ENCODE peak calls at places on chromosomes 4 and X, in eight cellular contexts. One of them, this sample, is unnamed. For H3K4me1, the result is how much of the 10 kb centered on the place peaks cover.

GRCh38 chr4:93743638-93744037 is 84.9 kb upstream of the ATOH1 start:
- DNase-seq in IMR-90: no peak
- DNase-seq in neural progenitor cell: no peak
- DNase-seq in astrocyte: no peak
- DNase-seq in esophagus squamous epithelium: no peak
- DNase-seq in fibroblast of lung: no peak
- DNase-seq in CD8-positive, alpha-beta T cell: no peak
- DNase-seq in CD4-positive, alpha-beta memory T cell: no peak
- DNase-seq in this sample: no peak

GRCh38 chr4:147747787-147748454 is 16.0 kb downstream of the ARHGAP10 start:
- DNase-seq in esophagus squamous epithelium: no peak
- DNase-seq in CD8-positive, alpha-beta T cell: no peak
- DNase-seq in CD4-positive, alpha-beta memory T cell: no peak
- DNase-seq in neural progenitor cell: no peak
- DNase-seq in IMR-90: no peak
- DNase-seq in astrocyte: no peak
- DNase-seq in fibroblast of lung: no peak
- DNase-seq in this sample: no peak

GRCh38 chrX:31679861-31680260 is 608.0 kb upstream of the FTHL17 start:
- DNase-seq in esophagus squamous epithelium: no peak
- DNase-seq in neural progenitor cell: no peak
- DNase-seq in CD4-positive, alpha-beta memory T cell: no peak
- DNase-seq in IMR-90: no peak
- DNase-seq in astrocyte: no peak
- DNase-seq in CD8-positive, alpha-beta T cell: no peak
- DNase-seq in fibroblast of lung: no peak
- DNase-seq in this sample: no peak

GRCh38 chr4:145530662-145531061 is 49.0 kb downstream of the SMAD1 start:
- DNase-seq in IMR-90: no peak
- DNase-seq in CD8-positive, alpha-beta T cell: no peak
- DNase-seq in CD4-positive, alpha-beta memory T cell: no peak
- DNase-seq in fibroblast of lung: no peak
- DNase-seq in astrocyte: no peak
- DNase-seq in esophagus squamous epithelium: no peak
- DNase-seq in neural progenitor cell: no peak
- DNase-seq in this sample: no peak

GRCh38 chr4:176277162-176277904 is 8.3 kb upstream of the ASB5 start:
- DNase-seq in esophagus squamous epithelium: no peak
- DNase-seq in CD4-positive, alpha-beta memory T cell: no peak
- DNase-seq in IMR-90: peak
- DNase-seq in astrocyte: peak
- DNase-seq in CD8-positive, alpha-beta T cell: no peak
- DNase-seq in fibroblast of lung: peak
- DNase-seq in neural progenitor cell: peak
- DNase-seq in this sample: peak

GRCh38 chrX:13898084-13898483 is 81.2 kb upstream of the GPM6B start:
- DNase-seq in fibroblast of lung: no peak
- DNase-seq in CD8-positive, alpha-beta T cell: no peak
- DNase-seq in esophagus squamous epithelium: no peak
- DNase-seq in astrocyte: no peak
- DNase-seq in CD4-positive, alpha-beta memory T cell: no peak
- DNase-seq in IMR-90: peak
- DNase-seq in neural progenitor cell: peak
- DNase-seq in this sample: no peak

GRCh38 chrX:134622056-134622812 is 36.0 kb downstream of the PLAC1 start:
- DNase-seq in CD8-positive, alpha-beta T cell: no peak
- DNase-seq in esophagus squamous epithelium: no peak
- DNase-seq in CD4-positive, alpha-beta memory T cell: no peak
- DNase-seq in fibroblast of lung: peak
- DNase-seq in neural progenitor cell: no peak
- DNase-seq in astrocyte: peak
- DNase-seq in IMR-90: peak
- DNase-seq in this sample: no peak

GRCh38 chr4:182227611-182228010 is 15.6 kb upstream of the TENM3 start:
- DNase-seq in neural progenitor cell: no peak
- DNase-seq in CD8-positive, alpha-beta T cell: no peak
- DNase-seq in IMR-90: no peak
- DNase-seq in esophagus squamous epithelium: no peak
- DNase-seq in CD4-positive, alpha-beta memory T cell: no peak
- DNase-seq in fibroblast of lung: no peak
- DNase-seq in astrocyte: no peak
- DNase-seq in this sample: no peak

GRCh38 chr4:101271516-101271915 is 75.8 kb downstream of the PPP3CA start:
- DNase-seq in neural progenitor cell: no peak
- DNase-seq in fibroblast of lung: peak
- DNase-seq in esophagus squamous epithelium: no peak
- DNase-seq in CD4-positive, alpha-beta memory T cell: no peak
- DNase-seq in astrocyte: no peak
- DNase-seq in CD8-positive, alpha-beta T cell: no peak
- DNase-seq in IMR-90: peak
- DNase-seq in this sample: no peak

GRCh38 chrX:105190252-105190853 is 30.1 kb downstream of the TEX13A start:
- DNase-seq in neural progenitor cell: peak
- DNase-seq in CD8-positive, alpha-beta T cell: no peak
- DNase-seq in CD4-positive, alpha-beta memory T cell: peak
- DNase-seq in IMR-90: peak
- DNase-seq in astrocyte: peak
- DNase-seq in esophagus squamous epithelium: no peak
- DNase-seq in fibroblast of lung: no peak
- DNase-seq in this sample: no peak

GRCh38 chr4:2578106-2578505 is 41.7 kb downstream of the FAM193A start:
- DNase-seq in CD8-positive, alpha-beta T cell: no peak
- DNase-seq in esophagus squamous epithelium: no peak
- DNase-seq in CD4-positive, alpha-beta memory T cell: no peak
- DNase-seq in astrocyte: no peak
- DNase-seq in fibroblast of lung: no peak
- DNase-seq in neural progenitor cell: no peak
- DNase-seq in IMR-90: no peak
- DNase-seq in this sample: no peak
- H3K4me1 ChIP-seq in CD8-positive, alpha-beta T cell: under half
- H3K4me1 ChIP-seq in esophagus squamous epithelium: under half
- H3K4me1 ChIP-seq in CD4-positive, alpha-beta memory T cell: under half
- H3K4me1 ChIP-seq in astrocyte: under half
- H3K4me1 ChIP-seq in fibroblast of lung: under half
- H3K4me1 ChIP-seq in neural progenitor cell: under half
- H3K4me1 ChIP-seq in IMR-90: under half
- H3K4me1 ChIP-seq in this sample: under half

DNA sequence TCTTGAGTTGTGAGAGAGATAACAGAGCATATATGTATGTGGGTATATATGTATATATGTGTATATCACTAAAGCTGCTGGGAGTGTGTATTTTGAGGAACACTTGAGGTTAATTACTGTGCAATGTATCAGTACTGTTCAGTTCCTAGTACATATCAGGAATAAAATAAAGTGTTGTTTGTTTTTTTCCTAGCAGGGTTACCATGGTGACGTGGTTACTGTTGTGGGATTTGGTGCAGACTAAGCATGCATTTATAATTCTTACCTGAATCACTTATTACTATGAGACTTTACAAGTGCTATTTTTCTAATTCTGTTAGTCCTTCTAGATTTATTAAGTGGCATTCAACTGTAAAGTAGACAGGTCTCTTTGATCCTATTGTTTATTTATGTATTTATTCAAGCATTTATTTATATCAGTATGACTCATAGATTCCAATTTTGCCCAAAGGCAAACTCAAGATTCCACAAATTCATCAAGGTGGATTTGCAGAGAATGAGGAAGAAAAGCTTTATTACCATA is 26.9 kb upstream of the BEX4 start:
- DNase-seq in neural progenitor cell: no peak
- DNase-seq in esophagus squamous epithelium: no peak
- DNase-seq in fibroblast of lung: peak
- DNase-seq in CD4-positive, alpha-beta memory T cell: no peak
- DNase-seq in CD8-positive, alpha-beta T cell: no peak
- DNase-seq in astrocyte: peak
- DNase-seq in IMR-90: no peak
- DNase-seq in this sample: no peak
- H3K4me1 ChIP-seq in neural progenitor cell: under half
- H3K4me1 ChIP-seq in esophagus squamous epithelium: under half
- H3K4me1 ChIP-seq in fibroblast of lung: under half
- H3K4me1 ChIP-seq in CD4-positive, alpha-beta memory T cell: under half
- H3K4me1 ChIP-seq in CD8-positive, alpha-beta T cell: under half
- H3K4me1 ChIP-seq in astrocyte: under half
- H3K4me1 ChIP-seq in IMR-90: under half
- H3K4me1 ChIP-seq in this sample: under half

DNA sequence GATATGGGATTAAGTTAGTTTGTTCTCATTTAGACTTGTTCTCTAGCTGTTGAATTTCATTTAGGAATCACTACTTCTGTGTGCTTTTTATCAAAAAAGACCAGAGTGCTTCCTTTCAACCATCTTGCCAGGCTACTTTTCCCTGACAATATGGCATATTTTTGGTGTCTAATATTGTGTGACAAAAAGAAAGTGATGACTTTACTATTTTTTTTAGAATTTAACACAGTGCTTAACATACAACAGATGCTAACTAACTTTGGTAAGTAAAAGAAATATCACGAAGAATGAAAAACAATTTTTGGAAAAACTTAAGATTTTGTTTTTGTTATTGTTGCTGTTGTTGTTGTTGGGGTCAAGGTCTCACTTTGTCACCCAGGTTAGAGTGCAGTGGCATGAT is 462.2 kb upstream of the PABPC4L start:
- DNase-seq in CD8-positive, alpha-beta T cell: no peak
- DNase-seq in IMR-90: no peak
- DNase-seq in astrocyte: no peak
- DNase-seq in fibroblast of lung: no peak
- DNase-seq in CD4-positive, alpha-beta memory T cell: no peak
- DNase-seq in esophagus squamous epithelium: no peak
- DNase-seq in neural progenitor cell: no peak
- DNase-seq in this sample: no peak
- H3K4me1 ChIP-seq in CD8-positive, alpha-beta T cell: under half
- H3K4me1 ChIP-seq in IMR-90: under half
- H3K4me1 ChIP-seq in astrocyte: under half
- H3K4me1 ChIP-seq in fibroblast of lung: under half
- H3K4me1 ChIP-seq in CD4-positive, alpha-beta memory T cell: under half
- H3K4me1 ChIP-seq in esophagus squamous epithelium: under half
- H3K4me1 ChIP-seq in neural progenitor cell: under half
- H3K4me1 ChIP-seq in this sample: under half

GRCh38 chr4:40301592-40301991 is 33.5 kb upstream of the CHRNA9 start:
- DNase-seq in esophagus squamous epithelium: no peak
- DNase-seq in fibroblast of lung: no peak
- DNase-seq in neural progenitor cell: no peak
- DNase-seq in CD4-positive, alpha-beta memory T cell: peak
- DNase-seq in IMR-90: no peak
- DNase-seq in CD8-positive, alpha-beta T cell: peak
- DNase-seq in astrocyte: no peak
- DNase-seq in this sample: no peak

GRCh38 chr4:40300371-40301162 is 34.6 kb upstream of the CHRNA9 start:
- DNase-seq in IMR-90: no peak
- DNase-seq in esophagus squamous epithelium: no peak
- DNase-seq in CD8-positive, alpha-beta T cell: no peak
- DNase-seq in astrocyte: no peak
- DNase-seq in CD4-positive, alpha-beta memory T cell: no peak
- DNase-seq in fibroblast of lung: no peak
- DNase-seq in neural progenitor cell: no peak
- DNase-seq in this sample: no peak

GRCh38 chr4:40299704-40300336 is 35.3 kb upstream of the CHRNA9 start:
- DNase-seq in fibroblast of lung: no peak
- DNase-seq in IMR-90: no peak
- DNase-seq in esophagus squamous epithelium: no peak
- DNase-seq in neural progenitor cell: no peak
- DNase-seq in CD8-positive, alpha-beta T cell: no peak
- DNase-seq in astrocyte: no peak
- DNase-seq in CD4-positive, alpha-beta memory T cell: no peak
- DNase-seq in this sample: no peak

GRCh38 chr4:40295572-40295971 is 39.6 kb upstream of the CHRNA9 start:
- DNase-seq in CD8-positive, alpha-beta T cell: no peak
- DNase-seq in neural progenitor cell: no peak
- DNase-seq in esophagus squamous epithelium: no peak
- DNase-seq in fibroblast of lung: no peak
- DNase-seq in CD4-positive, alpha-beta memory T cell: no peak
- DNase-seq in astrocyte: no peak
- DNase-seq in IMR-90: no peak
- DNase-seq in this sample: no peak

DNA sequence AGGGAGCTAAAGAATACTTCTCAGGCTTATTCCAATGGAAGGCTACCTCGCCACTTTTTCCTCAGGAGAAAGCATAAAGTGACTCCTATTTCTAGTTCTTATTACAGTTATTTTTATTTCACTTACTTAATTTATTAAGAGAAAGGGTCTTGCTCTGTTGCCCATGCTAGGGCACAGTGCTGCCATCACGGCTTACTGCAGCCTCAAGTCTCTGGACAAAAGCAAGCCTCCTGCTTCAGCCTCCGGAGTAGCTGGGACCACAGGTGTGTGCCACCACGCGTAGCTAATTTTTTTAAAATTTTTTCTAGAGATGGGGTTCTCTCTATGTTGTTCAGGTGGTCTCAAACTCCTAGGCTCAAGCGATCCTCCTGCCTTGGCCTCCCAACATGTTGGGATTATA is 36.0 kb upstream of the CHRNA9 start:
- DNase-seq in neural progenitor cell: no peak
- DNase-seq in esophagus squamous epithelium: no peak
- DNase-seq in IMR-90: no peak
- DNase-seq in fibroblast of lung: no peak
- DNase-seq in astrocyte: no peak
- DNase-seq in CD8-positive, alpha-beta T cell: no peak
- DNase-seq in CD4-positive, alpha-beta memory T cell: no peak
- DNase-seq in this sample: no peak
- H3K4me1 ChIP-seq in neural progenitor cell: under half
- H3K4me1 ChIP-seq in esophagus squamous epithelium: under half
- H3K4me1 ChIP-seq in IMR-90: under half
- H3K4me1 ChIP-seq in fibroblast of lung: under half
- H3K4me1 ChIP-seq in astrocyte: under half
- H3K4me1 ChIP-seq in CD8-positive, alpha-beta T cell: half or more
- H3K4me1 ChIP-seq in CD4-positive, alpha-beta memory T cell: half or more
- H3K4me1 ChIP-seq in this sample: under half

This sample was measured in psoas muscle.